ENCODE peak calls at places on chromosome 4, in seven cellular contexts. O is HepG2, Z is GM12878, J is SK-N-SH, I is HCT116, N is K562, F is H1. Q is an unnamed sample.

GRCh38 chr4:77158487-77158861 is 1.5 kb downstream of the CCNG2 start:
- DNase-seq in O (no peak), Z (no peak), I (no peak), N (no peak), J (no peak), F (no peak), Q (no peak)

GRCh38 chr4:77176606-77177005 is 19.6 kb downstream of the CCNG2 start:
- DNase-seq in J (no peak), Z (no peak), F (no peak), O (no peak), I (no peak), N (no peak), Q (no peak)

GRCh38 chr4:25656031-25656430 is 380 bp downstream of the SLC34A2 start:
- DNase-seq in I (no peak), F (no peak), Z (no peak), J (no peak), O (no peak), N (no peak), Q (no peak)

GRCh38 chr4:107619065-107619464 is 101.0 kb downstream of the PAPSS1 start:
- DNase-seq in F (no peak), J (no peak), I (no peak), N (no peak), Z (no peak), O (no peak), Q (no peak)

GRCh38 chr4:152581536-152582160 is 45.8 kb upstream of the FBXW7 start:
- DNase-seq in I (no peak), F (no peak), O (no peak), Z (no peak), J (no peak), N (no peak), Q (no peak)

GRCh38 chr4:8648296-8648695 is 55.7 kb downstream of the CPZ start:
- DNase-seq in I (no peak), J (no peak), O (no peak), N (no peak), F (no peak), Z (no peak), Q (no peak)

GRCh38 chr4:74549936-74550335 is 105.0 kb downstream of the AREG start:
- DNase-seq in I (no peak), J (no peak), O (no peak), F (no peak), Z (no peak), N (no peak), Q (no peak)

GRCh38 chr4:147830987-147831386 is 99.1 kb downstream of the ARHGAP10 start:
- DNase-seq in I (no peak), Z (no peak), F (no peak), O (no peak), N (no peak), J (no peak), Q (no peak)

GRCh38 chr4:151801547-151802516 is 41.0 kb upstream of the GATB start:
- DNase-seq in Z (no peak), N (peak), F (peak), O (peak), I (peak), J (peak), Q (peak)

GRCh38 chr4:17301869-17302268 is 210.0 kb downstream of the QDPR start:
- DNase-seq in Z (no peak), J (no peak), O (no peak), F (no peak), I (no peak), N (no peak), Q (no peak)

GRCh38 chr4:16264798-16265197 is 38.5 kb upstream of the TAPT1 start:
- DNase-seq in N (peak), F (no peak), Z (peak), O (peak), I (peak), J (peak), Q (peak)

GRCh38 chr4:183798249-183798920 is 106.7 kb upstream of the STOX2 start:
- DNase-seq in N (no peak), I (no peak), F (peak), Z (no peak), J (no peak), O (no peak), Q (no peak)

GRCh38 chr4:173051697-173052096 is 116.9 kb upstream of the GALNT7 start:
- DNase-seq in O (no peak), J (no peak), N (peak), I (no peak), F (no peak), Z (no peak), Q (no peak)

GRCh38 chr4:80215449-80216052 is 18.2 kb downstream of the PRDM8 start:
- DNase-seq in N (peak), O (peak), J (no peak), I (no peak), F (no peak), Z (no peak), Q (no peak)

GRCh38 chr4:91257721-91258120 is 1046.0 kb upstream of the GRID2 start:
- DNase-seq in F (no peak), Z (no peak), I (no peak), N (no peak), O (no peak), J (no peak), Q (no peak)

GRCh38 chr4:118086334-118086733 is 52.0 kb downstream of the NDST3 start:
- DNase-seq in F (no peak), J (no peak), I (peak), Z (no peak), N (no peak), O (no peak), Q (no peak)

GRCh38 chr4:21203416-21203815 is 503.2 kb downstream of the PACRGL start:
- DNase-seq in Z (no peak), N (no peak), O (no peak), I (no peak), J (no peak), F (no peak), Q (no peak)

GRCh38 chr4:21209854-21210253 is 509.6 kb downstream of the PACRGL start:
- DNase-seq in J (no peak), N (no peak), Z (no peak), O (no peak), I (no peak), F (no peak), Q (no peak)

GRCh38 chr4:21211836-21212235 is 511.6 kb downstream of the PACRGL start:
- DNase-seq in I (no peak), Z (no peak), F (no peak), N (no peak), O (no peak), J (no peak), Q (no peak)

GRCh38 chr4:21202959-21203358 is 502.7 kb downstream of the PACRGL start:
- DNase-seq in O (no peak), Z (no peak), N (no peak), I (no peak), F (no peak), J (no peak), Q (no peak)

DNA sequence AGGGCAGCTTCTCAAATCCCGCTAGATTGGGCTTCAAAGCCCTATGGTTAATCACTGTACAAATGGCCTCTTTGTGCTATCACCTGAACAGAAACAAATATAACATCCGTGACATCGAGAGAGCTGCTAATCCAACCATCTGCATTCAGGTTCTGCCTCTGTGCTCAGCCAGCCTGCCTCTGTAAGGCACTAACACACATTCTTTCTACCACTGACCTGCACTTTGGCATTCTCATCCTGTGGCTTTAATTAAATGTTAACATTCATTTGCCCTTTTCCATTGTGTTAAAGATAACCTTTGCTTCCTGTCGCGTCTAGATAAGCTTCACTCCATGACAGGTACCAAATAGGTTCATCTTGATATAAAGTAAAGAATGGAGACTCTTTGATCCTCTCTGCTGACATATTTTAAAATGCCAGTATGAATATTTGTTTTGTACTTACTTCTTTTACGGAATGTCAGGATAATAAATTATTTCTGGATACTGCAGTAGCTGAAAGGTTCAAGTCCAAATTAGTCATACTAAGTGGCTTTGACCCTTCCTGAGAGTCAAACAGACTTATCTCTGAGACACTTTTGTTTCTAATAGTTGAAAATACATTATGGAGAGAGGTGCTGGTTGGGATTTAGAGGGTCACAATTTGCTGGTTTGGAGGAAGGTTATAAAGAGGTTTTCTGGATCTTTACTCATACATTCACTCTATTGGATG is 505.7 kb downstream of the PACRGL start:
- DNase-seq in J (no peak), O (peak), F (no peak), N (no peak), I (no peak), Z (no peak), Q (no peak)
- TF ChIP-seq JUND in J (no peak), O (no peak), F (no peak), N (no peak), I (no peak), Z (no peak), Q (no peak)

DNA sequence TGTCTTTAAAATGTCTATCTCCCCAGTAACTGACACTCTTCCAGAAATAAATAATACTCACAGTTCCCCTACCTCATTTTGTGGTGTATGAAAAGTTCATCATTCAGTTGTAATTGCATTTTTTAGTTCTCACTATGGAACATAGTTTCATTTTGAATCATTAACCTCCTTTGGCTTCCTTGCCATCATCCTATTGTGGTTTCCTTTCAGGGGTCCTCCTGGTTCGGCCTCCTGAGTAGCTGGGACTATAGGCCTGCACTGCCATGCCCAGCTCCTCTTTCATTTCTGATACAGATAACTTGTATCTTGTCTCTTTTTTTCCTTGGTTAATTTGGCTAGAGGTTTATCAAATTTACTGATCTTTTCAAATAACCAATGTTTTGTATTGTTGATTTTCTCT is 23.1 kb upstream of the BLTP1 start:
- DNase-seq in I (no peak), N (no peak), Z (no peak), J (no peak), F (no peak), O (no peak), Q (no peak)
- TF ChIP-seq JUND in I (no peak), N (no peak), Z (no peak), J (no peak), F (no peak), O (no peak), Q (no peak)

GRCh38 chr4:67725981-67726380 is 25.0 kb upstream of the UBA6 start:
- DNase-seq in Z (no peak), I (no peak), O (no peak), N (no peak), J (no peak), F (no peak), Q (no peak)

GRCh38 chr4:67721770-67722597 is 21.0 kb upstream of the UBA6 start:
- DNase-seq in J (no peak), Z (no peak), N (peak), O (no peak), F (no peak), I (peak), Q (no peak)

GRCh38 chr4:67723949-67724348 is 23.0 kb upstream of the UBA6 start:
- DNase-seq in J (peak), N (no peak), I (no peak), F (peak), O (no peak), Z (no peak), Q (no peak)

GRCh38 chr4:67727124-67727850 is 26.3 kb upstream of the UBA6 start:
- DNase-seq in N (no peak), F (no peak), O (no peak), Z (no peak), J (no peak), I (no peak), Q (no peak)

GRCh38 chr4:67725132-67725531 is 24.2 kb upstream of the UBA6 start:
- DNase-seq in J (no peak), F (no peak), Z (no peak), N (no peak), I (no peak), O (no peak), Q (no peak)
- TF ChIP-seq JUND in J (no peak), F (no peak), Z (no peak), N (no peak), I (no peak), O (no peak), Q (no peak)

DNA sequence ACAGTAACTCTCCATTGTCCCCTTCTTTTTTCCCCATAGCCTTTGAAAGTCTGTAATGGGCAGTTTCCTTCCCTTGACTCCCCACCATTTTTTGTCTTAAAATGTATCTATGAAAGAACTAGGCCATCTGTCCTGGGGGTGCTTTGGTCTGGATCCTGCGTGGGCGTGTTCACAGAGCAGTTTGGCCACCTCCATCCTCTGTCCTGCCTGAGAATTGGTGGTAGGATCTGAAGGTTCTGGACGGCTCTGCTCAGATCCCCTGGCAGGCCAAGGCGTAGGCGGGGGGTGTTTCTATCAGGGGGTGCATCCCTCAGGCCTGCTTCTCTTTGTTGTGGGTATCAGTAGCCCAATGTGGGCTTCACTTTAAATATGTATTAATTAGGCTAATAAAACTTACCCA is 107.1 kb downstream of the FAM193A start:
- DNase-seq in J (no peak), N (no peak), I (no peak), Z (no peak), O (no peak), F (no peak), Q (no peak)
- TF ChIP-seq JUND in J (no peak), N (no peak), I (no peak), Z (no peak), O (no peak), F (no peak), Q (no peak)

GRCh38 chr4:108830509-108831244 is 67.8 kb upstream of the ETNPPL start:
- DNase-seq in J (no peak), N (no peak), O (no peak), Z (no peak), I (no peak), F (no peak), Q (no peak)
- TF ChIP-seq JUND in J (no peak), N (no peak), O (no peak), Z (no peak), I (no peak), F (no peak), Q (no peak)

GRCh38 chr4:62549601-62550000 is 1349.5 kb downstream of the ADGRL3 start:
- DNase-seq in J (no peak), O (no peak), F (no peak), Z (no peak), I (no peak), N (no peak), Q (no peak)
- TF ChIP-seq JUND in J (no peak), O (no peak), F (no peak), Z (no peak), I (no peak), N (no peak), Q (no peak)

DNA sequence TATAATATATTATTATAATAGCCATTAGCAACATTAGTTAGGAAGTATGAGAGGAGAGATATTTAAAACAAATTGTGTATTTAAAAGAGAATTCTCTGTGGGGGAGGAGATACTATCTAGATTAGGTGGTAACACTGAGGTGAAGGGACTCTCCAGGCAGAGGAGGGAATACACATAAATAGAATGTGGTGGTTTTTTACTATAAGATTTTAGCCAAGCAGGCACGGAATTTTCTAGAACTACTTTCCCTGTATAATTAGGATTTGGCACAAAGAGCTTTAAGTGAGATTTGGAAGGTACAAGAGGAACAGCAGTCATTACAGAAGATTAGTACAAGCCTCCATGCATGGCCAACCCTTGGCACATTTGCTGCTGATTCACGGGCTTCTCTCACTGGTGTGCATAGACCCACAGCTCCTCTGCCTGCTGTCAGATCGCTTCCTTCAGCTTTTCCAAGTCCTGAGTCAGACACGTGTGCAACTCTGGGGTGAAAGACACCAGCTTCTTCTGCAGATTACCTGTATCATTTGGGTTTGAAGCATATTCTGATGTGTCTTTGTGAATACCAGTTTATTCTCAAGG is 685.5 kb downstream of the KCTD8 start:
- DNase-seq in J (no peak), O (no peak), F (no peak), Z (peak), I (no peak), N (no peak), Q (peak)
- TF ChIP-seq JUND in J (no peak), O (no peak), F (no peak), Z (no peak), I (no peak), N (no peak), Q (no peak)

DNA sequence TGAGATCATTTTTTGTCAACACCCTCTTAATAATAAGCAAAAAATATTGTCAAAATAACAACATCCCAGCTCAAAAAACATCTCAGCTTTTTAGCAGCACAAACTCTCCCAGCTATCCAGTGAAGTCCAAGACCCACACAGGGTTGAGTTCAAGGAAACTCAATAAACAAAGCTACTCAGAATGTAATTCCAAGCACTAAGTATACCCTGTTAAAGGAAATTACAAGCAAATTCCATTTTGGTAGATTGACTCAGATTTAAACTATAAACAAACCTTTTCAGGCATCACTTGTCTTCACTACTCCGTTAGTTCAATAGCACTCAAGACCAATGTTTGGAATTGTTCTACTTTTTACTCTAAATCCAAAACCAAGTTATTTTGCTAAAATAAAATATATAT is 506.0 kb upstream of the INTU start:
- DNase-seq in I (no peak), J (no peak), N (no peak), Z (no peak), F (no peak), O (no peak), Q (no peak)
- TF ChIP-seq JUND in I (no peak), J (no peak), N (no peak), Z (no peak), F (no peak), O (no peak), Q (no peak)

Q was measured in T47D.